ENCODE peak calls at places on chromosome 9, in six cellular contexts. One of them, this sample, is unnamed.

GRCh38 chr9:37348917-37349316 is 73.6 kb upstream of the GRHPR start:
- DNase-seq in activated CD8-positive, alpha-beta memory T cell treated with anti-CD3 and anti-CD28 coated beads for 48 hours: no peak
- DNase-seq in naive B cell: no peak
- DNase-seq in GM04503: no peak
- DNase-seq in AG04450: no peak
- DNase-seq in adipocyte: no peak
- DNase-seq in this sample: no peak

GRCh38 chr9:87516931-87517300 is 19.2 kb downstream of the DAPK1 start:
- DNase-seq in activated CD8-positive, alpha-beta memory T cell treated with anti-CD3 and anti-CD28 coated beads for 48 hours: no peak
- DNase-seq in AG04450: no peak
- DNase-seq in GM04503: no peak
- DNase-seq in adipocyte: no peak
- DNase-seq in naive B cell: no peak
- DNase-seq in this sample: no peak

GRCh38 chr9:127096208-127096607 is 26.2 kb downstream of the ANGPTL2 start:
- DNase-seq in adipocyte: no peak
- DNase-seq in AG04450: no peak
- DNase-seq in naive B cell: no peak
- DNase-seq in GM04503: no peak
- DNase-seq in activated CD8-positive, alpha-beta memory T cell treated with anti-CD3 and anti-CD28 coated beads for 48 hours: no peak
- DNase-seq in this sample: no peak

GRCh38 chr9:129550199-129550839 is 70.6 kb downstream of the C9orf50 start:
- DNase-seq in activated CD8-positive, alpha-beta memory T cell treated with anti-CD3 and anti-CD28 coated beads for 48 hours: no peak
- DNase-seq in naive B cell: no peak
- DNase-seq in adipocyte: peak
- DNase-seq in AG04450: no peak
- DNase-seq in GM04503: no peak
- DNase-seq in this sample: peak

GRCh38 chr9:96436063-96436455 is 13.9 kb upstream of the HABP4 start:
- DNase-seq in adipocyte: no peak
- DNase-seq in naive B cell: no peak
- DNase-seq in GM04503: no peak
- DNase-seq in activated CD8-positive, alpha-beta memory T cell treated with anti-CD3 and anti-CD28 coated beads for 48 hours: no peak
- DNase-seq in AG04450: no peak
- DNase-seq in this sample: no peak

GRCh38 chr9:138024131-138024530 is 146.5 kb downstream of the CACNA1B start:
- DNase-seq in naive B cell: no peak
- DNase-seq in GM04503: no peak
- DNase-seq in adipocyte: no peak
- DNase-seq in activated CD8-positive, alpha-beta memory T cell treated with anti-CD3 and anti-CD28 coated beads for 48 hours: no peak
- DNase-seq in AG04450: no peak
- DNase-seq in this sample: no peak

GRCh38 chr9:4192450-4192849 is 107.4 kb downstream of the GLIS3 start:
- DNase-seq in naive B cell: no peak
- DNase-seq in AG04450: no peak
- DNase-seq in GM04503: no peak
- DNase-seq in adipocyte: no peak
- DNase-seq in activated CD8-positive, alpha-beta memory T cell treated with anti-CD3 and anti-CD28 coated beads for 48 hours: no peak
- DNase-seq in this sample: no peak

GRCh38 chr9:7970666-7971335 is 171.2 kb upstream of the DMAC1 start:
- DNase-seq in activated CD8-positive, alpha-beta memory T cell treated with anti-CD3 and anti-CD28 coated beads for 48 hours: no peak
- DNase-seq in adipocyte: no peak
- DNase-seq in GM04503: no peak
- DNase-seq in AG04450: no peak
- DNase-seq in naive B cell: no peak
- DNase-seq in this sample: no peak

GRCh38 chr9:15211160-15211993 is 95.6 kb downstream of the TTC39B start:
- DNase-seq in activated CD8-positive, alpha-beta memory T cell treated with anti-CD3 and anti-CD28 coated beads for 48 hours: no peak
- DNase-seq in GM04503: no peak
- DNase-seq in adipocyte: peak
- DNase-seq in AG04450: peak
- DNase-seq in naive B cell: peak
- DNase-seq in this sample: peak

GRCh38 chr9:22357016-22357415 is 89.6 kb upstream of the DMRTA1 start:
- DNase-seq in adipocyte: no peak
- DNase-seq in activated CD8-positive, alpha-beta memory T cell treated with anti-CD3 and anti-CD28 coated beads for 48 hours: no peak
- DNase-seq in naive B cell: no peak
- DNase-seq in AG04450: no peak
- DNase-seq in GM04503: no peak
- DNase-seq in this sample: no peak

GRCh38 chr9:81521892-81522291 is 167.5 kb downstream of the TLE1 start:
- DNase-seq in naive B cell: no peak
- DNase-seq in adipocyte: no peak
- DNase-seq in AG04450: no peak
- DNase-seq in activated CD8-positive, alpha-beta memory T cell treated with anti-CD3 and anti-CD28 coated beads for 48 hours: no peak
- DNase-seq in GM04503: no peak
- DNase-seq in this sample: no peak

GRCh38 chr9:4691794-4692193 is 12.4 kb downstream of the CDC37L1 start:
- DNase-seq in AG04450: no peak
- DNase-seq in naive B cell: no peak
- DNase-seq in activated CD8-positive, alpha-beta memory T cell treated with anti-CD3 and anti-CD28 coated beads for 48 hours: no peak
- DNase-seq in adipocyte: peak
- DNase-seq in GM04503: peak
- DNase-seq in this sample: peak

GRCh38 chr9:130579738-130580463 is 524 bp downstream of the FUBP3 start:
- DNase-seq in adipocyte: peak
- DNase-seq in activated CD8-positive, alpha-beta memory T cell treated with anti-CD3 and anti-CD28 coated beads for 48 hours: no peak
- DNase-seq in naive B cell: no peak
- DNase-seq in GM04503: peak
- DNase-seq in AG04450: no peak
- DNase-seq in this sample: no peak

GRCh38 chr9:38057416-38058195 is 11.4 kb downstream of the SHB start:
- DNase-seq in adipocyte: no peak
- DNase-seq in AG04450: no peak
- DNase-seq in naive B cell: no peak
- DNase-seq in activated CD8-positive, alpha-beta memory T cell treated with anti-CD3 and anti-CD28 coated beads for 48 hours: no peak
- DNase-seq in GM04503: no peak
- DNase-seq in this sample: no peak

GRCh38 chr9:26310294-26310693 is 582.3 kb downstream of the CAAP1 start:
- DNase-seq in AG04450: peak
- DNase-seq in naive B cell: no peak
- DNase-seq in adipocyte: peak
- DNase-seq in activated CD8-positive, alpha-beta memory T cell treated with anti-CD3 and anti-CD28 coated beads for 48 hours: no peak
- DNase-seq in GM04503: no peak
- DNase-seq in this sample: peak

GRCh38 chr9:14314929-14315753 is 1.2 kb upstream of the NFIB start:
- DNase-seq in activated CD8-positive, alpha-beta memory T cell treated with anti-CD3 and anti-CD28 coated beads for 48 hours: no peak
- DNase-seq in AG04450: no peak
- DNase-seq in adipocyte: peak
- DNase-seq in GM04503: no peak
- DNase-seq in naive B cell: no peak
- DNase-seq in this sample: peak

GRCh38 chr9:26261503-26262330 is 583.5 kb upstream of the TUSC1 start:
- DNase-seq in naive B cell: no peak
- DNase-seq in GM04503: peak
- DNase-seq in AG04450: peak
- DNase-seq in adipocyte: peak
- DNase-seq in activated CD8-positive, alpha-beta memory T cell treated with anti-CD3 and anti-CD28 coated beads for 48 hours: no peak
- DNase-seq in this sample: peak

GRCh38 chr9:105132006-105132405 is 112.4 kb upstream of the SLC44A1 start:
- DNase-seq in adipocyte: no peak
- DNase-seq in activated CD8-positive, alpha-beta memory T cell treated with anti-CD3 and anti-CD28 coated beads for 48 hours: no peak
- DNase-seq in AG04450: no peak
- DNase-seq in GM04503: no peak
- DNase-seq in naive B cell: no peak
- DNase-seq in this sample: no peak